ENCODE peak calls at places on chromosomes 3 and 15, in six cellular contexts. V is tibial nerve, L is mesendoderm, F is prostate gland, S is right lobe of liver, Q is fibroblast of lung. X is an unnamed sample.
A peak's percentile ranks its signal among the peaks of the same experiment; 100 is the strongest.

GRCh38 chr15:63439536-63440264 is 58.1 kb upstream of the CA12 start:
- DNase-seq in Q (peak; percentile 25), F (no peak), L (no peak), S (no peak), V (no peak), X (no peak)

GRCh38 chr3:25592510-25592968 is 72.2 kb downstream of the TOP2B start:
- DNase-seq in S (no peak), Q (peak; percentile 82), F (no peak), V (peak; percentile 42), L (peak; percentile 70), X (peak; percentile 78)

GRCh38 chr3:45507820-45508317 is 86.7 kb upstream of the LIMD1 start:
- DNase-seq in V (no peak), F (no peak), Q (peak; percentile 77), L (peak; percentile 83), S (no peak), X (peak; percentile 73)

GRCh38 chr3:171556574-171557145 is 96.5 kb upstream of the TNIK start:
- DNase-seq in V (no peak), S (no peak), Q (peak; percentile 36), F (no peak), L (peak; percentile 62), X (no peak)

GRCh38 chr15:49927462-49927861 is 191.6 kb downstream of the ATP8B4 start:
- DNase-seq in F (no peak), V (no peak), L (no peak), Q (peak; percentile 36), S (no peak), X (no peak)

GRCh38 chr3:142501004-142501926 is 53.4 kb upstream of the XRN1 start:
- DNase-seq in S (no peak), Q (peak; percentile 90), V (no peak), F (no peak), L (no peak), X (no peak)

GRCh38 chr15:49270541-49271421 is 100.7 kb downstream of the GALK2 start:
- DNase-seq in S (no peak), V (no peak), L (peak; percentile 83), F (no peak), Q (peak; percentile 97), X (no peak)

GRCh38 chr15:73936181-73936580 is 9.9 kb downstream of the LOXL1 start:
- DNase-seq in Q (peak; percentile 54), S (no peak), L (no peak), F (no peak), V (no peak), X (no peak)

GRCh38 chr15:100115711-100116090 is 226.1 kb downstream of the ADAMTS17 start:
- DNase-seq in S (no peak), F (no peak), L (no peak), V (peak; percentile 37), Q (peak; percentile 97), X (no peak)

GRCh38 chr3:170076715-170077238 is 39.0 kb downstream of the GPR160 start:
- DNase-seq in F (no peak), V (no peak), L (no peak), S (no peak), Q (peak; percentile 66), X (no peak)

GRCh38 chr3:6989608-6990291 is 128.8 kb downstream of the GRM7 start:
- DNase-seq in S (no peak), F (no peak), L (peak; percentile 71), Q (peak; percentile 2), V (no peak), X (no peak)

GRCh38 chr3:67875338-67875737 is 220.9 kb upstream of the SUCLG2 start:
- DNase-seq in Q (no peak), V (no peak), L (no peak), F (no peak), S (peak; percentile 54), X (no peak)

GRCh38 chr15:100704281-100705055 is 102.1 kb downstream of the ASB7 start:
- DNase-seq in L (no peak), V (no peak), S (no peak), F (no peak), Q (peak; percentile 89), X (no peak)

GRCh38 chr3:124121379-124122336 is 129.7 kb upstream of the ROPN1 start:
- DNase-seq in Q (no peak), F (no peak), V (no peak), L (no peak), S (no peak), X (no peak)

GRCh38 chr3:176759815-176760506 is 437.3 kb downstream of the TBL1XR1 start:
- DNase-seq in S (no peak), L (no peak), F (no peak), Q (no peak), V (no peak), X (no peak)

GRCh38 chr15:52735231-52736089 is 54.7 kb downstream of the ONECUT1 start:
- DNase-seq in Q (peak; percentile 53), L (peak; percentile 86), V (peak; percentile 95), S (peak; percentile 72), F (peak; percentile 76), X (no peak)

GRCh38 chr3:356947-357346 is 160.4 kb downstream of the CHL1 start:
- DNase-seq in F (peak; percentile 83), Q (peak; percentile 39), S (no peak), L (no peak), V (no peak), X (peak; percentile 62)

GRCh38 chr3:64830681-64831080 is 142.9 kb upstream of the ADAMTS9 start:
- DNase-seq in F (no peak), V (no peak), Q (no peak), S (no peak), L (no peak), X (no peak)

GRCh38 chr15:70348581-70349344 is 251.0 kb upstream of the TLE3 start:
- DNase-seq in L (no peak), F (peak; percentile 79), V (peak; percentile 21), S (peak; percentile 85), Q (peak; percentile 8), X (no peak)

GRCh38 chr3:44442591-44443309 is 34.7 kb downstream of the ZNF445 start:
- DNase-seq in S (no peak), Q (no peak), L (no peak), V (no peak), F (no peak), X (no peak)

GRCh38 chr15:64634576-64635485 is 140.6 kb downstream of the RBPMS2 start:
- DNase-seq in L (peak; percentile 99), S (no peak), F (no peak), V (no peak), Q (peak; percentile 51), X (no peak)

GRCh38 chr3:138875754-138876664 is 41.3 kb upstream of the PIK3CB start:
- DNase-seq in Q (no peak), L (no peak), V (no peak), F (no peak), S (no peak), X (no peak)

GRCh38 chr15:84876269-84876668 is 8.2 kb upstream of the SLC28A1 start:
- DNase-seq in F (no peak), S (no peak), V (no peak), L (no peak), Q (no peak), X (no peak)

GRCh38 chr3:187713504-187713903 is 11.1 kb upstream of the RTP2 start:
- DNase-seq in S (no peak), V (no peak), Q (peak; percentile 45), L (peak; percentile 65), F (no peak), X (no peak)

GRCh38 chr15:38005949-38006800 is 71.7 kb downstream of the TMCO5A start:
- DNase-seq in Q (no peak), S (no peak), L (no peak), F (no peak), V (no peak), X (no peak)

GRCh38 chr3:3552741-3553140 is 246.5 kb upstream of the LRRN1 start:
- DNase-seq in F (no peak), Q (peak; percentile 94), S (no peak), L (no peak), V (no peak), X (no peak)

GRCh38 chr3:34357461-34357860 is 559.0 kb downstream of the PDCD6IP start:
- DNase-seq in F (no peak), Q (no peak), V (no peak), S (no peak), L (no peak), X (no peak)

GRCh38 chr3:4218426-4219226 is 84.5 kb upstream of the SETMAR start:
- DNase-seq in L (no peak), S (no peak), Q (no peak), V (no peak), F (peak; percentile 62), X (no peak)

GRCh38 chr15:66411190-66411589 is 24.5 kb downstream of the MAP2K1 start:
- DNase-seq in Q (no peak), L (peak; percentile 58), V (no peak), S (no peak), F (no peak), X (no peak)

GRCh38 chr15:66408254-66408653 is 21.5 kb downstream of the MAP2K1 start:
- DNase-seq in L (no peak), V (no peak), Q (no peak), F (no peak), S (no peak), X (no peak)

GRCh38 chr15:66408690-66409089 is 22.0 kb downstream of the MAP2K1 start:
- DNase-seq in S (no peak), F (no peak), V (no peak), Q (no peak), L (no peak), X (no peak)

GRCh38 chr15:66412213-66412612 is 25.5 kb downstream of the MAP2K1 start:
- DNase-seq in Q (no peak), L (no peak), S (no peak), F (no peak), V (no peak), X (no peak)

GRCh38 chr15:66409565-66410108 is 22.9 kb downstream of the MAP2K1 start:
- DNase-seq in V (no peak), L (no peak), F (no peak), Q (peak; percentile 18), S (no peak), X (no peak)
- H3K4me1 ChIP-seq in V (no peaks in the 10 kb centered on the region), L (peaks cover 25% of the 10 kb centered on the region), F (no peaks in the 10 kb centered on the region), Q (no peaks in the 10 kb centered on the region), S (no peaks in the 10 kb centered on the region), X (peaks cover 21% of the 10 kb centered on the region)

DNA sequence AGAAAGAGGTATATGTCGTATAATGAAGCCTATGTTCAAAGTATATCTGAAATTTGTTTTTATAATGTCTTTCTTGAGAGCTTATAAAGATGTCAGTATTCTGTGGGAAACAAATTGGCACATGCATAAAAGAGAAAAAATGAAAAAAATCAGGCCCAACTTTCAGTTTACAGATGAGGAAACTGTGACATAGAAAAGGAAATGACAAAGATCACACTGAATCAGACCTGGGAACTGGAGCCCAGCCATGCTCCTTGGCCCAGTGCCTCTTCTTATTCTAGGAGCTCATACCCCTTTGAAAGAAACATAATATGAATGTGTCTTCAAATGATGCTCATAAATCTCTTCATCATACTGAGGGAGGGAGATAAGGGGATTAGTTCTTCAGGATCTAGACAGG is 48.4 kb downstream of the TMEM44 start:
- DNase-seq in S (no peak), L (no peak), F (no peak), Q (peak; percentile 34), V (no peak), X (peak; percentile 38)
- H3K4me3 ChIP-seq in S (peak overlapping the region; percentile 85), L (no peak overlapping the region), F (peak overlapping the region; percentile 86), Q (peak overlapping the region; percentile 91), V (no peak overlapping the region), X (peak overlapping the region; percentile 81)

DNA sequence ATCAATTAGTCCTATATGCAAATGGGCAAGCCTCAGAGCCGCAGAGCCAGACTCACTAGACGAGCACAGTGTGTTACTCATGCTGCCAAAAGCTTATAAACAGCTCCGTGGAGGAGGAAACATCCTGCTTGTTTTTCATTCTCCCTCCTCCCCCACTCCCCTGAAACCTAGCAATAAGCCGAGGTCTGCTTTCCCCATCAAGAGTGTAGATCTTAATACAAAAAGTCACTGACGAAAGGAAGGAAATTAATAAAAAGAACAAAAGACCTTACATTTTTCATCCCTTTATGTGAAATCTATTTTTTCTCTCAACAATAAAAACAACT is 88.5 kb downstream of the XXYLT1 start:
- DNase-seq in Q (peak; percentile 83), S (no peak), L (peak; percentile 60), V (no peak), F (peak; percentile 67), X (no peak)
- H3K27ac ChIP-seq in Q (no peak overlapping the region), S (no peak overlapping the region), L (no peak overlapping the region), V (no peak overlapping the region), F (peak overlapping the region; percentile 53), X (peak overlapping the region; percentile 42)

GRCh38 chr3:112389961-112390360 is 57.0 kb downstream of the CD200 start:
- DNase-seq in L (no peak), Q (no peak), S (no peak), F (no peak), V (no peak), X (no peak)
- H3K4me1 ChIP-seq in L (peaks cover 11% of the 10 kb centered on the region), Q (peaks cover 8% of the 10 kb centered on the region), S (no peaks in the 10 kb centered on the region), F (no peaks in the 10 kb centered on the region), V (no peaks in the 10 kb centered on the region), X (no peaks in the 10 kb centered on the region)